ENCODE peak calls at places on chromosomes 11 and 22, in five cellular contexts. B, H, Y, S and K are unnamed samples.

GRCh38 chr11:70535191-70535971 is 137.1 kb downstream of the CTTN start:
- DNase-seq in B (no peak), H (no peak), Y (no peak), S (no peak), K (no peak)

GRCh38 chr11:126139541-126140091 is 71.8 kb downstream of the RPUSD4 start:
- DNase-seq in B (peak), H (no peak), Y (no peak), S (no peak), K (no peak)

GRCh38 chr22:50705219-50705691 is 32.6 kb downstream of the SHANK3 start:
- DNase-seq in B (peak), H (peak), Y (no peak), S (no peak), K (peak)

GRCh38 chr11:33542921-33543320 is 157.7 kb downstream of the C11orf91 start:
- DNase-seq in B (peak), H (peak), Y (peak), S (no peak), K (peak)

GRCh38 chr11:125404811-125405481 is 91.1 kb downstream of the FEZ1 start:
- DNase-seq in B (peak), H (peak), Y (peak), S (no peak), K (peak)

GRCh38 chr11:31671681-31672080 is 139.4 kb downstream of the PAX6 start:
- DNase-seq in B (no peak), H (no peak), Y (no peak), S (no peak), K (no peak)

GRCh38 chr11:19437760-19438159 is 197.0 kb upstream of the E2F8 start:
- DNase-seq in B (peak), H (no peak), Y (peak), S (no peak), K (no peak)

GRCh38 chr11:93529707-93530467 is 13.3 kb downstream of the SMCO4 start:
- DNase-seq in B (peak), H (no peak), Y (no peak), S (no peak), K (no peak)

GRCh38 chr11:134486704-134487103 is 74.7 kb upstream of the B3GAT1 start:
- DNase-seq in B (no peak), H (no peak), Y (no peak), S (no peak), K (no peak)

GRCh38 chr22:34972498-34972897 is 93.5 kb upstream of the ISX start:
- DNase-seq in B (no peak), H (peak), Y (no peak), S (no peak), K (no peak)

GRCh38 chr11:30459821-30460220 is 126.3 kb downstream of the MPPED2 start:
- DNase-seq in B (no peak), H (no peak), Y (no peak), S (no peak), K (no peak)

DNA sequence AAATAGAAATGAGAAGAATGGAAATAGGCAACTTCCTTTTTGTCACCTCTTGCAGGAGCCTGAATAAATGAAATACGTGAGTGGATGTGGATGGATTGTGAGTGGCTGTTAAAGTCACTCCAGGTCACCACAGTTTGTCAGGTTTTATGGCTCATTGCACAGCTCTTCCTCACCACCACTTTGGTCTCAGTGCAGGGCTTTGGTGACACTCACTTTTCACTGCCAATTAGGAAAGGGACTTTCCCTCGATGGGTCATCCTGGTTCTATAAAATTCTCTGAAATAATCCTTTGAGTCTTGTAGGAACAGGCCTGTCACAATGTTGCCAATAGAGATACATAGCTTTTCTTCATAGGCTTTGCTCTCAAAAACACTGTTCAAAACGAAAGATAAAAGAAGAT is 172.4 kb upstream of the C11orf87 start:
- DNase-seq in B (no peak), H (no peak), Y (no peak), S (no peak), K (no peak)
- TF ChIP-seq USF2 in B (no peak), H (no peak), Y (no peak), S (no peak), K (no peak)

GRCh38 chr11:119729581-119730346 is 764 bp upstream of the NECTIN1 start:
- DNase-seq in B (peak), H (peak), Y (peak), S (no peak), K (peak)
- TF ChIP-seq USF2 in B (no peak), H (peak), Y (no peak), S (no peak), K (no peak)

DNA sequence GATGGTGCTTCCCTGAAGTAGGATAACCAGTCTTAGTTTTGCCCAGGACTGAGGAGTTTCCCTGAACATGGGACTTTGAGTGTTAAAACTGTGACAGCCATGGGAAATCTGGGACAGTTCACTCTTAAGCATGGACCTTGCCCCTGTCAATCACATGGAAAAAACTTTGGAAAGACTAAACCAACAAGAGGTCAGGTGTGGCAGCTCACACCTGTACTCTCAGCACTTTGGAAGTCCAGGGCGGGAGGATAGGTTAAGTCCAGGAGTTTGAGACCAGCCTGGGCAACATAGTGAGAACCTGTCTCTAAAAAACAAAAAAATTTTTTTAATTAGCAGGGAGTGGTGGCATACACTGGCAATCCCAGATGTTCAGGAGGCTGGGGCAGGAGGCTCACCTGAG is 3.3 kb upstream of the AMBRA1 start:
- DNase-seq in B (no peak), H (no peak), Y (no peak), S (no peak), K (no peak)
- TF ChIP-seq USF2 in B (no peak), H (no peak), Y (no peak), S (no peak), K (no peak)

DNA sequence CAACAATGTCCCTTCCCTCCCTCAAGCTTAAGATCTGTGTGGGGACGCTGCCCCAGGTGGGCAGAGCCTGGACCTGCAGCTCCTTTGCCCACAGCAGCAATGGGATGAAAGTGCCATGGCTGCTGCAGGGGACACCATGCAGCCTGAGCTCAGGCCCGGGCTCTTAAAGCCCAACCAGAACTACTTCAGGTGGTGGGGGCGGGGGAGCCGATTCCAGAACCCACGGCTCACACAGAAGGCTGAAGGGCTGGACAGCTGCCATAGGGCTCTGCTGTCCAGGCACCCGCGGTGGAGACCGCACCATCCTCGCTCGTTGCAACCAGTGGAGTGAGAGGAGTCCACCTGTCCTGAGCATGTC is 12.5 kb downstream of the CHID1 start:
- DNase-seq in B (peak), H (peak), Y (peak), S (no peak), K (peak)
- TF ChIP-seq USF2 in B (no peak), H (no peak), Y (no peak), S (no peak), K (no peak)

GRCh38 chr11:118435233-118435892 is 929 bp upstream of the KMT2A start:
- DNase-seq in B (peak), H (peak), Y (peak), S (no peak), K (peak)

GRCh38 chr11:118435893-118436624 is at the start of gene KMT2A:
- DNase-seq in B (peak), H (peak), Y (peak), S (no peak), K (peak)

GRCh38 chr11:118437736-118438125 is 1.4 kb downstream of the KMT2A start:
- DNase-seq in B (peak), H (peak), Y (no peak), S (no peak), K (peak)

GRCh38 chr11:118437046-118437735 is 899 bp downstream of the KMT2A start:
- DNase-seq in B (peak), H (peak), Y (peak), S (no peak), K (peak)

GRCh38 chr11:118436639-118437045 is 350 bp downstream of the KMT2A start:
- DNase-seq in B (peak), H (peak), Y (no peak), S (no peak), K (no peak)
- TF ChIP-seq USF2 in B (no peak), H (no peak), Y (no peak), S (no peak), K (no peak)

GRCh38 chr11:6655790-6656580 is at the start of gene DCHS1:
- DNase-seq in B (no peak), H (peak), Y (no peak), S (no peak), K (peak)

GRCh38 chr11:6653055-6653454 is 2.6 kb downstream of the DCHS1 start:
- DNase-seq in B (no peak), H (no peak), Y (no peak), S (no peak), K (no peak)

GRCh38 chr11:6655020-6655789 is 404 bp downstream of the DCHS1 start:
- DNase-seq in B (no peak), H (peak), Y (no peak), S (no peak), K (peak)

GRCh38 chr11:6653656-6654055 is 2.0 kb downstream of the DCHS1 start:
- DNase-seq in B (no peak), H (no peak), Y (no peak), S (no peak), K (no peak)

GRCh38 chr11:6654281-6655019 is 1.2 kb downstream of the DCHS1 start:
- DNase-seq in B (no peak), H (no peak), Y (no peak), S (no peak), K (peak)
- TF ChIP-seq USF2 in B (no peak), H (no peak), Y (no peak), S (no peak), K (no peak)

GRCh38 chr22:25174888-25175411 is 24.7 kb upstream of the CRYBB3 start:
- DNase-seq in B (no peak), H (no peak), Y (no peak), S (no peak), K (no peak)

GRCh38 chr22:25177226-25177625 is 22.4 kb upstream of the CRYBB3 start:
- DNase-seq in B (no peak), H (no peak), Y (no peak), S (no peak), K (no peak)

GRCh38 chr22:25177895-25178294 is 21.8 kb upstream of the CRYBB3 start:
- DNase-seq in B (no peak), H (no peak), Y (no peak), S (no peak), K (no peak)

GRCh38 chr22:25176799-25177198 is 22.9 kb upstream of the CRYBB3 start:
- DNase-seq in B (no peak), H (no peak), Y (no peak), S (no peak), K (no peak)

GRCh38 chr22:25176175-25176574 is 23.5 kb upstream of the CRYBB3 start:
- DNase-seq in B (no peak), H (no peak), Y (no peak), S (no peak), K (no peak)
- TF ChIP-seq USF2 in B (no peak), H (no peak), Y (no peak), S (no peak), K (no peak)